ENCODE peak calls at places on chromosomes 7 and 10, in eight cellular contexts. X, C, T, G, F, K, S and P are unnamed samples.

GRCh38 chr7:152597514-152597913 is 78.4 kb downstream of the XRCC2 start:
- DNase-seq in F (no peak), K (no peak), C (no peak), X (peak; percentile 73), G (no peak), S (no peak), T (no peak), P (no peak)

GRCh38 chr10:3563298-3563697 is 221.7 kb downstream of the KLF6 start:
- DNase-seq in S (no peak), C (no peak), F (no peak), T (no peak), X (no peak), G (no peak), K (no peak), P (no peak)

GRCh38 chr7:89238156-89238555 is 442.6 kb upstream of the TEX47 start:
- DNase-seq in K (peak; percentile 67), S (no peak), X (peak; percentile 41), F (peak; percentile 4), T (no peak), C (no peak), G (no peak), P (no peak)

GRCh38 chr10:68032113-68032512 is 43.0 kb downstream of the HERC4 start:
- DNase-seq in G (no peak), F (no peak), X (no peak), C (no peak), K (no peak), T (no peak), S (no peak), P (no peak)

GRCh38 chr7:127900735-127901685 is 130.2 kb downstream of the LRRC4 start:
- DNase-seq in K (no peak), C (peak; percentile 70), X (no peak), G (peak; percentile 67), T (no peak), F (no peak), S (no peak), P (no peak)

GRCh38 chr10:116769791-116770190 is 27.4 kb upstream of the HSPA12A start:
- DNase-seq in S (no peak), F (peak; percentile 69), K (no peak), G (no peak), T (no peak), C (no peak), X (peak; percentile 56), P (no peak)

GRCh38 chr10:35639651-35640311 is 2.3 kb downstream of the FZD8 start:
- DNase-seq in G (peak; percentile 70), K (peak; percentile 81), X (peak; percentile 60), S (no peak), F (peak; percentile 29), T (no peak), C (peak; percentile 68), P (peak; percentile 65)

GRCh38 chr7:42858570-42858969 is 53.3 kb downstream of the C7orf25 start:
- DNase-seq in F (peak; percentile 15), X (peak; percentile 63), G (no peak), T (no peak), S (no peak), K (peak; percentile 65), C (no peak), P (no peak)

GRCh38 chr7:130444230-130444629 is 3.4 kb upstream of the CEP41 start:
- DNase-seq in S (no peak), T (no peak), X (peak; percentile 84), C (no peak), F (peak; percentile 72), K (no peak), G (no peak), P (no peak)

GRCh38 chr7:128105228-128106022 is 74.2 kb upstream of the LRRC4 start:
- DNase-seq in G (no peak), F (no peak), S (no peak), C (no peak), K (no peak), T (no peak), X (no peak), P (no peak)

GRCh38 chr7:100483101-100483727 is 513 bp upstream of the NYAP1 start:
- DNase-seq in T (peak; percentile 54), C (peak; percentile 87), S (no peak), K (peak; percentile 48), F (no peak), X (peak; percentile 70), G (peak; percentile 85), P (peak; percentile 78)

GRCh38 chr10:77556990-77557601 is 80.5 kb downstream of the KCNMA1 start:
- DNase-seq in X (no peak), G (no peak), C (peak; percentile 53), S (no peak), K (peak; percentile 63), F (no peak), T (no peak), P (no peak)

GRCh38 chr10:73439605-73440298 is 6.4 kb upstream of the MSS51 start:
- DNase-seq in K (peak; percentile 84), S (no peak), C (no peak), G (no peak), F (peak; percentile 71), X (peak; percentile 90), T (no peak), P (no peak)

GRCh38 chr10:124290095-124290795 is 128.5 kb downstream of the OAT start:
- DNase-seq in C (no peak), S (no peak), F (peak; percentile 60), G (no peak), K (no peak), T (peak; percentile 94), X (no peak), P (peak; percentile 7)

GRCh38 chr7:7653568-7654187 is 13.1 kb downstream of the UMAD1 start:
- DNase-seq in C (peak; percentile 72), F (no peak), S (peak; percentile 28), G (peak; percentile 92), T (peak; percentile 31), X (peak; percentile 23), K (peak; percentile 38), P (peak; percentile 48)

GRCh38 chr10:106836923-106837322 is 327.6 kb downstream of the SORCS1 start:
- DNase-seq in F (no peak), K (no peak), T (peak; percentile 86), X (no peak), C (no peak), G (no peak), S (no peak), P (peak; percentile 64)

GRCh38 chr10:113957013-113957412 is 86.7 kb upstream of the ADRB1 start:
- DNase-seq in K (peak; percentile 62), G (no peak), T (no peak), C (no peak), F (peak; percentile 84), X (peak; percentile 66), S (no peak), P (peak; percentile 37)

GRCh38 chr7:120052884-120053382 is 220.0 kb upstream of the KCND2 start:
- DNase-seq in F (peak; percentile 95), K (peak; percentile 63), S (no peak), C (no peak), G (no peak), X (peak; percentile 89), T (no peak), P (no peak)

GRCh38 chr7:40305229-40305628 is 170.4 kb downstream of the SUGCT start:
- DNase-seq in K (no peak), C (no peak), X (no peak), G (no peak), F (no peak), T (no peak), S (no peak), P (no peak)

GRCh38 chr7:138755831-138756590 is 41.8 kb upstream of the TMEM213 start:
- DNase-seq in C (no peak), F (no peak), K (peak; percentile 77), S (no peak), G (no peak), X (peak; percentile 13), T (no peak), P (no peak)

GRCh38 chr7:116805100-116805544 is 57.3 kb upstream of the CAPZA2 start:
- DNase-seq in C (no peak), S (no peak), F (peak; percentile 36), X (peak; percentile 76), K (no peak), T (no peak), G (no peak), P (peak; percentile 57)

GRCh38 chr7:150972094-150972493 is 6.0 kb downstream of the KCNH2 start:
- DNase-seq in C (peak; percentile 47), G (no peak), S (no peak), K (no peak), F (peak; percentile 11), T (no peak), X (no peak), P (no peak)
- H3K4me1 ChIP-seq in C (peaks cover 65% of the 10 kb centered on the region), G (peaks cover 37% of the 10 kb centered on the region), S (peaks cover 27% of the 10 kb centered on the region), K (no peaks in the 10 kb centered on the region), F (no peaks in the 10 kb centered on the region), T (peaks cover 31% of the 10 kb centered on the region), X (no peaks in the 10 kb centered on the region), P (peaks cover 13% of the 10 kb centered on the region)

GRCh38 chr7:155276032-155276799 is 21.5 kb upstream of the INSIG1 start:
- DNase-seq in T (no peak), S (no peak), F (no peak), G (no peak), X (no peak), K (no peak), C (no peak), P (no peak)

GRCh38 chr7:155278921-155279320 is 18.8 kb upstream of the INSIG1 start:
- DNase-seq in C (no peak), F (no peak), X (no peak), S (no peak), G (no peak), K (no peak), T (no peak), P (no peak)

GRCh38 chr7:155276800-155277375 is 20.8 kb upstream of the INSIG1 start:
- DNase-seq in F (no peak), S (no peak), X (no peak), K (no peak), T (no peak), C (no peak), G (no peak), P (no peak)

GRCh38 chr7:155277385-155277994 is 20.2 kb upstream of the INSIG1 start:
- DNase-seq in K (peak; percentile 48), S (no peak), G (no peak), C (no peak), X (peak; percentile 38), F (no peak), T (no peak), P (no peak)

GRCh38 chr7:155274956-155275355 is 22.7 kb upstream of the INSIG1 start:
- DNase-seq in G (no peak), C (no peak), K (no peak), X (no peak), T (no peak), F (no peak), S (no peak), P (no peak)
- TF ChIP-seq EZH2 in G (no peak), C (no peak), K (no peak), X (no peak), T (no peak), F (no peak), S (no peak), P (no peak)

GRCh38 chr10:13086051-13086450 is 13.9 kb upstream of the OPTN start:
- DNase-seq in K (no peak), X (peak; percentile 7), S (no peak), C (no peak), T (no peak), F (no peak), G (no peak), P (no peak)
- H3K4me1 ChIP-seq in K (peaks cover 6% of the 10 kb centered on the region), X (peaks cover 15% of the 10 kb centered on the region), S (peaks cover 17% of the 10 kb centered on the region), C (peaks cover 6% of the 10 kb centered on the region), T (no peaks in the 10 kb centered on the region), F (peaks cover 14% of the 10 kb centered on the region), G (no peaks in the 10 kb centered on the region), P (peaks cover 4% of the 10 kb centered on the region)

DNA sequence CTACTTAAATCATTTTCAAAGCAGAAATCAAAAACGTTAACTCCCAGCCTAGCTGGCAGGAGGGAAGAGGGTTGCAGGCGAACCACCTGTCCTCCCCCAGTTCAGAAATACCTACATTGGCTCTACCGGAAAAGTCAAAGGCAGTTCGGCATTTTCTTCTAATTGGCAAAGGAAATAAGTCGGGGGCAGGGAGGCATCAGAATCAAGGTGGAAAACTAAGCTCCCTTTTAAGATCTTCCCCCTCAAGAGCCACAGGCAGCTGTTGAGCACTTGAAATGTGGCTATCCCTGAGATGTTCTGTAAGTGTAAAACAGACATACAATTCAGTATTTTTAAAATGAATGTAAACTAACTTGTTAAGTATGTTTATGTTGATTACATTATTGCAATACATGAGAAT is 957 bp upstream of the ELMO1 start:
- DNase-seq in T (no peak), G (peak; percentile 23), C (peak; percentile 17), F (no peak), S (no peak), K (no peak), X (no peak), P (no peak)
- TF ChIP-seq EZH2 in T (no peak), G (no peak), C (no peak), F (no peak), S (no peak), K (no peak), X (no peak), P (no peak)